ENCODE peak calls at places on chromosomes 7 and 10, in six cellular contexts. M, H, V, G, F and R are unnamed samples.

GRCh38 chr7:46494441-46494840 is 573.4 kb upstream of the IGFBP3 start:
- DNase-seq in G (no peak), M (no peak), H (no peak), V (no peak), F (no peak), R (no peak)

GRCh38 chr7:22610871-22611757 is 111.1 kb upstream of the STEAP1B start:
- DNase-seq in V (no peak), M (no peak), H (no peak), G (no peak), F (no peak), R (no peak)

GRCh38 chr10:111171183-111171582 is 94.4 kb downstream of the ADRA2A start:
- DNase-seq in G (no peak), F (no peak), H (no peak), V (no peak), M (no peak), R (no peak)

GRCh38 chr10:15236340-15236739 is 67.8 kb upstream of the NMT2 start:
- DNase-seq in H (no peak), F (no peak), V (no peak), M (no peak), G (no peak), R (no peak)

GRCh38 chr10:96719850-96720421 is 378 bp downstream of the PIK3AP1 start:
- DNase-seq in G (peak; percentile 75), V (peak; percentile 27), H (no peak), M (peak; percentile 89), F (peak; percentile 78), R (peak; percentile 72)

GRCh38 chr10:132193907-132194552 is 7.3 kb downstream of the DPYSL4 start:
- DNase-seq in H (no peak), F (no peak), V (no peak), G (no peak), M (no peak), R (no peak)

GRCh38 chr7:79176859-79177477 is 276.5 kb downstream of the MAGI2 start:
- DNase-seq in V (no peak), G (peak; percentile 9), H (no peak), F (peak; percentile 12), M (peak; percentile 71), R (no peak)

GRCh38 chr7:17095001-17095574 is 203.4 kb upstream of the AHR start:
- DNase-seq in F (no peak), V (no peak), H (peak; percentile 89), M (no peak), G (no peak), R (no peak)

GRCh38 chr7:141294122-141294829 is 220.4 kb downstream of the TMEM178B start:
- DNase-seq in G (no peak), H (no peak), V (no peak), M (no peak), F (no peak), R (no peak)

GRCh38 chr10:5095687-5096086 is 1.5 kb downstream of the AKR1C3 start:
- DNase-seq in F (no peak), V (no peak), G (no peak), H (no peak), M (no peak), R (no peak)

GRCh38 chr7:102169651-102170416 is 116.8 kb upstream of the SH2B2 start:
- DNase-seq in M (no peak), F (no peak), H (no peak), G (no peak), V (no peak), R (no peak)

GRCh38 chr10:12535656-12536055 is 186.3 kb downstream of the CAMK1D start:
- DNase-seq in V (no peak), M (no peak), F (no peak), G (no peak), H (no peak), R (no peak)

GRCh38 chr7:30880941-30881340 is 30.7 kb upstream of the AQP1 start:
- DNase-seq in H (no peak), V (no peak), G (no peak), F (no peak), M (no peak), R (no peak)

GRCh38 chr10:71249996-71250395 is 37.6 kb downstream of the UNC5B start:
- DNase-seq in V (no peak), M (no peak), G (no peak), H (no peak), F (no peak), R (no peak)

GRCh38 chr7:106775552-106775936 is 89.5 kb upstream of the PIK3CG start:
- DNase-seq in G (no peak), V (no peak), M (no peak), H (peak; percentile 75), F (no peak), R (no peak)

GRCh38 chr10:3668276-3668960 is 116.6 kb downstream of the KLF6 start:
- DNase-seq in V (no peak), G (peak; percentile 24), H (peak; percentile 94), F (peak; percentile 42), M (peak; percentile 82), R (peak; percentile 25)

GRCh38 chr10:110919349-110919931 is at the start of gene SHOC2:
- DNase-seq in H (peak; percentile 46), F (peak; percentile 99), M (peak; percentile 100), V (peak; percentile 97), G (peak; percentile 68), R (peak; percentile 93)

GRCh38 chr7:29494350-29494749 is 69.3 kb upstream of the PRR15 start:
- DNase-seq in V (no peak), G (no peak), M (no peak), F (no peak), H (peak; percentile 77), R (no peak)

GRCh38 chr10:18463673-18464211 is 187.6 kb downstream of the NSUN6 start:
- DNase-seq in G (no peak), M (no peak), F (no peak), H (no peak), V (no peak), R (no peak)

GRCh38 chr7:21422747-21423146 is 5.1 kb upstream of the SP4 start:
- DNase-seq in H (no peak), F (no peak), G (no peak), V (no peak), M (no peak), R (no peak)

GRCh38 chr7:158541330-158542010 is 46.2 kb downstream of the PTPRN2 start:
- DNase-seq in H (no peak), V (no peak), G (no peak), F (no peak), M (no peak), R (no peak)

GRCh38 chr10:57165671-57166070 is 804.6 kb upstream of the ZWINT start:
- DNase-seq in F (no peak), H (no peak), V (no peak), G (no peak), M (peak; percentile 3), R (no peak)

GRCh38 chr7:116588225-116588624 is 63.4 kb downstream of the CAV1 start:
- DNase-seq in F (no peak), G (peak; percentile 28), H (no peak), M (peak; percentile 17), V (no peak), R (no peak)

GRCh38 chr7:139749545-139749944 is 28.3 kb downstream of the HIPK2 start:
- DNase-seq in H (no peak), F (no peak), G (no peak), M (no peak), V (no peak), R (no peak)

GRCh38 chr10:123284022-123284421 is 129.8 kb downstream of the BUB3 start:
- DNase-seq in F (no peak), H (no peak), G (no peak), V (no peak), M (peak; percentile 33), R (no peak)
- TF ChIP-seq CTCF in F (no peak), H (peak; percentile 29), G (no peak), V (no peak), M (peak; percentile 27), R (no peak)

DNA sequence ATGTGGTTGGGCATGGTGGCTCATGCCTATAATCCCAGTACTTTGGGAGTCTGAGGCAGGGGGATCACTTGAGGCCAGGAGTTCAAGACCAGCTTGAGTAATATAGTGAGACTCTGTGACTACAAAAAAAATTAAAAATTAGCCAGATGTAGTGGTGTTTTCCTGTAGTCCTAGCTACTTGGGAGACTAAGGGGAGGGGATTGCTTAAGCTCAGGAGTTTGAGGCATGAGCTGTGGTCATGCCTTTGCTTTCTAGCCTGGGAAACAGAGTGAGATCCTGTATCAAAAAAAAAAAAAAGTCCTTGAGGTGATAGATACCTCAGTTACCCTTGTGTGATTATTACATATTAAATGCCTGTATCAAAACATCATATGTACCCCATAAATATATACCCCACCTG is 116.6 kb downstream of the SLC25A40 start:
- DNase-seq in V (no peak), M (no peak), F (no peak), H (no peak), G (no peak), R (no peak)
- TF ChIP-seq CTCF in V (no peak), M (no peak), F (no peak), H (no peak), G (no peak), R (no peak)

GRCh38 chr10:60734226-60734625 is 44.1 kb upstream of the CDK1 start:
- DNase-seq in M (no peak), F (no peak), V (no peak), H (no peak), G (no peak), R (no peak)

GRCh38 chr10:60733826-60734225 is 44.5 kb upstream of the CDK1 start:
- DNase-seq in V (no peak), H (no peak), F (no peak), M (no peak), G (no peak), R (no peak)

GRCh38 chr10:60735244-60735643 is 43.0 kb upstream of the CDK1 start:
- DNase-seq in G (no peak), H (no peak), V (no peak), M (peak; percentile 59), F (no peak), R (no peak)

GRCh38 chr10:60732240-60733188 is 45.8 kb upstream of the CDK1 start:
- DNase-seq in F (peak; percentile 48), G (peak; percentile 27), V (no peak), M (peak; percentile 69), H (peak; percentile 59), R (peak; percentile 17)

DNA sequence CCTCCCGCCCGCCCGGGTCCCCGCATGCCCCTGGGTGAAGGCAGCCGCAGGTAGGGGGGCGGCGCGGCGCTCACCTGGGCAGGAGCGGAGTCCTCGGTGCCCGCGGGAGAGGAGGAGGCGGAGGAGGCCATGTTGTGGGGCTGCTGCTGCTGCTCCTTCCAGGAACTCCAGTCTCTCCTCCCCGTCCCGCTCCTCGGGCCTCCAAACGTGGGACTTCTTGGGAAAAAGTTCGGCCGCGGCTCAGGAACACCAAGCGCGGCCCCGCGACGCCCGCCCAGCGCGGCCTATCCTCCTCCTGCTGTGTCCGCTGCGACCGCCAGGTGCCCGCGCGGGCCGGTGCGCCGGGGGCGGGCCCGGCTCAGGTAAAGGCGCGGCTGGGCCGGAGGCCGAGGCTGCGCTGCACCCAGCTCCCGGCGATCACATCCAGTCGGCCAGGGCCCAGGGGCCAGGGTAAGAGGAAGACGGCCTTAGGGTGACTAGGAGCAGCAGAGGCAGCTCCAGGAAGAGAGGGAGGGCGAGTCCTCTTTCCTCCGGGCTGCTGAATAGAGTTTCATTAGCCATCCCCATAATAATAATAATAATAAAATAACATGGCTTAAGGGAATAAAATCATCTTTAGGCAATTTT is 45.0 kb upstream of the CDK1 start:
- DNase-seq in M (peak; percentile 88), F (peak; percentile 78), G (peak; percentile 64), H (peak; percentile 60), V (peak; percentile 57), R (peak; percentile 19)
- TF ChIP-seq CTCF in M (peak; percentile 44), F (peak; percentile 64), G (no peak), H (peak; percentile 61), V (peak; percentile 72), R (peak; percentile 8)

GRCh38 chr7:69403169-69403568 is 195.1 kb upstream of the AUTS2 start:
- DNase-seq in V (no peak), G (peak; percentile 18), H (no peak), M (peak; percentile 62), F (no peak), R (no peak)

GRCh38 chr7:69399038-69399800 is 199.1 kb upstream of the AUTS2 start:
- DNase-seq in H (no peak), M (peak; percentile 43), G (no peak), F (no peak), V (no peak), R (no peak)

GRCh38 chr7:69402696-69403095 is 195.6 kb upstream of the AUTS2 start:
- DNase-seq in V (no peak), H (no peak), G (no peak), F (no peak), M (no peak), R (no peak)
- TF ChIP-seq CTCF in V (no peak), H (no peak), G (no peak), F (no peak), M (no peak), R (no peak)